ENCODE peak calls at places on chromosomes 13 and 19, in six cellular contexts. X, E, Q, Z, V and P are unnamed samples.

GRCh38 chr19:32631381-32631780 is 43.6 kb downstream of the ANKRD27 start:
- DNase-seq in X (no peak), E (no peak), Q (peak; percentile 10), Z (no peak), V (no peak), P (no peak)

GRCh38 chr19:17952041-17952976 is 14.6 kb upstream of the KCNN1 start:
- DNase-seq in X (no peak), E (no peak), Q (no peak), Z (no peak), V (peak; percentile 66), P (peak; percentile 75)

GRCh38 chr19:43667524-43668405 is 2.2 kb downstream of the PLAUR start:
- DNase-seq in X (no peak), E (no peak), Q (peak; percentile 30), Z (no peak), V (peak; percentile 47), P (no peak)

GRCh38 chr19:40225440-40226305 is 816 bp downstream of the CCNP start:
- DNase-seq in X (no peak), E (no peak), Q (no peak), Z (peak; percentile 25), V (no peak), P (no peak)

GRCh38 chr13:111033172-111034133 is 81.7 kb upstream of the ARHGEF7 start:
- DNase-seq in X (no peak), E (no peak), Q (peak; percentile 40), Z (no peak), V (no peak), P (no peak)

GRCh38 chr19:890831-891230 is 2.2 kb downstream of the MED16 start:
- DNase-seq in X (no peak), E (no peak), Q (no peak), Z (no peak), V (no peak), P (no peak)

GRCh38 chr13:107028751-107029150 is 460.8 kb upstream of the ARGLU1 start:
- DNase-seq in X (no peak), E (no peak), Q (no peak), Z (no peak), V (no peak), P (no peak)

GRCh38 chr13:48318714-48319457 is 15.3 kb downstream of the RB1 start:
- DNase-seq in X (no peak), E (no peak), Q (no peak), Z (no peak), V (no peak), P (no peak)

GRCh38 chr13:74246398-74246975 is 112.3 kb upstream of the KLF12 start:
- DNase-seq in X (no peak), E (no peak), Q (no peak), Z (no peak), V (no peak), P (no peak)

GRCh38 chr19:5112681-5113080 is 143.8 kb downstream of the KDM4B start:
- DNase-seq in X (no peak), E (no peak), Q (no peak), Z (no peak), V (no peak), P (no peak)

GRCh38 chr13:44756411-44756810 is 180.3 kb upstream of the TSC22D1 start:
- DNase-seq in X (no peak), E (no peak), Q (no peak), Z (no peak), V (no peak), P (no peak)

GRCh38 chr19:5628919-5629481 is 6.1 kb downstream of the SAFB start:
- DNase-seq in X (no peak), E (no peak), Q (no peak), Z (no peak), V (no peak), P (no peak)

GRCh38 chr19:6221878-6222746 is 57.7 kb downstream of the MLLT1 start:
- DNase-seq in X (no peak), E (no peak), Q (no peak), Z (no peak), V (no peak), P (no peak)

GRCh38 chr13:40409278-40409677 is 257.2 kb downstream of the FOXO1 start:
- DNase-seq in X (no peak), E (no peak), Q (no peak), Z (no peak), V (no peak), P (no peak)

GRCh38 chr13:75762066-75762937 is 126.2 kb downstream of the LMO7 start:
- DNase-seq in X (no peak), E (peak; percentile 84), Q (no peak), Z (peak; percentile 15), V (no peak), P (no peak)

DNA sequence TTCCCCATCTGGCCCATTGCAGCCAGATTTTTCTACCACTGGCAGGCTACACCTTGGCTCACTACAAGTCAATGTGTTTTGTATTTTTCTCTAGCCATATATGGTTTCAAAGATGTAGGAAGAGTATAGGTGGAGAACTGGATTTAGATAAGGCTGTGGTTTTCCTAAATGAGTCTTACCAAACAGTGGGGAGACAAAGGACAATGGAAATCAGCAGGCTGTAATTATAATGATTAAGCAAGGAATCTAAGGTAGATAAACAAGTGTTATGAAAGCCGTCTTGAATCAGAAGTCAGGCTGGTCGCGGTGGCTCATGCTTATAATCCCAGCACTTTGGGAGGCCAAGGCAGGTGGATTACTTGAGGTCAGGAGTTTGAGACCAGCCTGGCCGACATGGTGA is 11.2 kb downstream of the IGFL1 start:
- DNase-seq in X (no peak), E (no peak), Q (no peak), Z (no peak), V (no peak), P (no peak)
- TF ChIP-seq POLR2AphosphoS5 in X (no peak), E (no peak), Q (no peak), Z (no peak), V (no peak), P (no peak)

GRCh38 chr13:30082391-30082790 is 225.0 kb downstream of the KATNAL1 start:
- DNase-seq in X (no peak), E (no peak), Q (no peak), Z (no peak), V (no peak), P (no peak)

GRCh38 chr13:30078059-30078458 is 227.6 kb upstream of the UBL3 start:
- DNase-seq in X (no peak), E (no peak), Q (no peak), Z (no peak), V (peak; percentile 24), P (no peak)

GRCh38 chr13:30077338-30077737 is 226.9 kb upstream of the UBL3 start:
- DNase-seq in X (no peak), E (no peak), Q (no peak), Z (no peak), V (no peak), P (no peak)

GRCh38 chr13:30079501-30079900 is 227.8 kb downstream of the KATNAL1 start:
- DNase-seq in X (no peak), E (no peak), Q (no peak), Z (no peak), V (peak; percentile 2), P (no peak)

DNA sequence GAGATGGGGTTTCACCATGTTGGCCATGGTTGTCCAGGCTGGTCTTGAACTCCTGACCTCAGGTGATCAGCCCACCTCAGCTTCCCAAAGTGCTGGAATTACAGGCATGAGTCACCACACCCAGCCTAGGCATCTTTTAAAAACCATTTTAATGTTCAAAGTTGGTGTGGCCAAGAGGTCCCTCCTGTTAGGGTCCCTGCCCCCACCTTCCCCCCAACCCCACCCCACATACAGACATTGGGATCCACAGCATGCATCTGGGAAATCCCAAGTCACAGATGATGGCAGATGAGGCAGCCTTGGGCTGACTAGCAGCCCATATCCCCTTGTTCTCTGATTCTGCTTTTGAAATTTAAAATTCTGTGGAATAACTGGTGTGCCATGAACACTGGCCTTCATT is 226.0 kb downstream of the KATNAL1 start:
- DNase-seq in X (no peak), E (no peak), Q (no peak), Z (no peak), V (no peak), P (no peak)
- TF ChIP-seq RAD21 in X (no peak), E (no peak), Q (no peak), Z (no peak), V (no peak), P (no peak)

DNA sequence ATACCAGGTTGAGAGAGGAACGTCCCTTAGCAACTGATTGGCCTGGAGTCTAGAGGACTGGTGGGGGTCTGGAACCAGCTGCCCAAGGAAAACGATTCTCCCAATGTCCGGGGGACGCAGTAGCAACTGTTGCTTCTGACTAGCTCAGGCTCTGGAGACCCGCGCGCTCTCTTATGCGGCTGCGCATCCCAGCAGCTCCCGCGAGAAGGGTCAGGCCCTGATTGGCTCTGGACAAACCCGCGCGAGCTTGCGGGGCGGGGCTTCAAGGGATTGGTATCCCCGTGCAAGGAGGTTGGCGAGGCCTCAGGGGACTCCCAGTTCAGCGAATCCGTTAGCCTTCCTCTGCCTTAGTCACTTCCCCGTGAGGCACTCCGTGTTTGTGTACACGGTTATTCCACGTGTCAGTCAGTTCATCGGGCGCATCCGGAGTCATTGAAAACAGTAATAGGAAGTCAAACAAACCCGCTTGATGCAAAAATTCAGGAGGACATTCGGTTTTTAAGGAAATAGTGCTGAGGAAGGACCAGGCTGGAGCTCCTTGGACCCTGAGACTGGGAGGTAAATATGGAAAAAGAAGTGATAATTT is 20.2 kb downstream of the SIGLECL1 start:
- DNase-seq in X (no peak), E (no peak), Q (no peak), Z (no peak), V (peak; percentile 47), P (peak; percentile 47)
- TF ChIP-seq POLR2AphosphoS5 in X (no peak), E (no peak), Q (no peak), Z (no peak), V (no peak), P (no peak)

GRCh38 chr13:109794095-109794494 is 7.7 kb upstream of the IRS2 start:
- DNase-seq in X (no peak), E (no peak), Q (no peak), Z (no peak), V (no peak), P (no peak)
- TF ChIP-seq RAD21 in X (no peak), E (no peak), Q (no peak), Z (no peak), V (no peak), P (no peak)

GRCh38 chr13:50030315-50030714 is 15.1 kb downstream of the KCNRG start:
- DNase-seq in X (no peak), E (no peak), Q (no peak), Z (peak; percentile 56), V (no peak), P (no peak)

GRCh38 chr13:50026788-50027473 is 11.7 kb downstream of the KCNRG start:
- DNase-seq in X (no peak), E (peak; percentile 80), Q (no peak), Z (no peak), V (no peak), P (no peak)

DNA sequence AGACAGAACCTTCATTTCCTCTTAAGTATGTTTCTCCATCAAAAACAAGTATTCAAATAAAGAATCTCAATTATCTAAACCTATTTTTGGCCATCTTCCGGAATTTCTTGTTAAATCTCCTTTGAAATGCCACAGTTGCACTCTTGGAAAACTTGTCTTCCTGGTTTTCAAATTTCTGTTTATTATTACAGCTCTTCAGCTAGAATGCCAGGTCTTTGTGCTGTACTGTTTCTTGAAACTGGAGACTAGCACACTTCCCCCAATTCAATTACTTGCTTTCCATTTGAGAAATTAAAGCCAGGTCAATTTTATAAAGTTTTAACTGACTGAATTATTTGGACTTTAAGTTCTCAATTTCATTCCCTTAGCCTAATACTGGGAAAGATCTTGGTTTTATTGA is 10.2 kb downstream of the KCNRG start:
- DNase-seq in X (no peak), E (no peak), Q (no peak), Z (no peak), V (no peak), P (no peak)
- TF ChIP-seq POLR2AphosphoS5 in X (no peak), E (no peak), Q (no peak), Z (no peak), V (no peak), P (no peak)